ENCODE peak calls at places on chromosomes 11 and 22, in seven cellular contexts. U is GM20000, G is fibroblast of pulmonary artery, V is fibroblast of mammary gland, E is GM12865, L is kidney epithelial cell, Z is cardiac muscle cell. O is an unnamed sample.

GRCh38 chr11:47533690-47534135 is 19.2 kb downstream of the CELF1 start:
- DNase-seq in U (no peak), G (peak), V (peak), E (no peak), L (no peak), Z (peak), O (no peak)

GRCh38 chr22:36958366-36958765 is 44.9 kb downstream of the CSF2RB start:
- DNase-seq in U (no peak), G (no peak), V (no peak), E (no peak), L (no peak), Z (no peak), O (no peak)

GRCh38 chr11:101321222-101321621 is 191.6 kb upstream of the PGR start:
- DNase-seq in U (no peak), G (no peak), V (no peak), E (no peak), L (no peak), Z (no peak), O (no peak)

GRCh38 chr11:123511037-123511870 is 81.2 kb downstream of the GRAMD1B start:
- DNase-seq in U (peak), G (peak), V (peak), E (peak), L (peak), Z (peak), O (peak)

GRCh38 chr11:94557992-94558391 is 9.2 kb upstream of the PIWIL4 start:
- DNase-seq in U (no peak), G (no peak), V (no peak), E (no peak), L (no peak), Z (no peak), O (no peak)

GRCh38 chr11:65557280-65558001 is 718 bp downstream of the LTBP3 start:
- DNase-seq in U (no peak), G (peak), V (no peak), E (no peak), L (no peak), Z (no peak), O (no peak)

GRCh38 chr11:130190371-130190881 is 30.8 kb downstream of the ST14 start:
- DNase-seq in U (no peak), G (no peak), V (no peak), E (no peak), L (no peak), Z (no peak), O (no peak)

GRCh38 chr11:70127653-70128434 is 49.7 kb downstream of the ANO1 start:
- DNase-seq in U (no peak), G (no peak), V (no peak), E (no peak), L (no peak), Z (peak), O (no peak)

GRCh38 chr11:129368889-129369672 is 6.6 kb upstream of the BARX2 start:
- DNase-seq in U (no peak), G (no peak), V (no peak), E (no peak), L (no peak), Z (no peak), O (no peak)

GRCh38 chr11:101428918-101429317 is 154.9 kb downstream of the TRPC6 start:
- DNase-seq in U (no peak), G (peak), V (peak), E (peak), L (no peak), Z (peak), O (no peak)

GRCh38 chr22:27804683-27805297 is 3.2 kb upstream of the MN1 start:
- DNase-seq in U (peak), G (peak), V (peak), E (peak), L (no peak), Z (peak), O (peak)

GRCh38 chr11:19698493-19699292 is 13.9 kb upstream of the NAV2 start:
- DNase-seq in U (no peak), G (peak), V (peak), E (no peak), L (no peak), Z (peak), O (no peak)

GRCh38 chr11:86952221-86952875 is 2.8 kb downstream of the FZD4 start:
- DNase-seq in U (no peak), G (peak), V (no peak), E (no peak), L (no peak), Z (peak), O (no peak)

GRCh38 chr11:86954288-86955110 is 696 bp downstream of the FZD4 start:
- DNase-seq in U (no peak), G (no peak), V (no peak), E (peak), L (no peak), Z (no peak), O (no peak)

GRCh38 chr11:86951706-86952105 is 3.5 kb downstream of the FZD4 start:
- DNase-seq in U (no peak), G (no peak), V (no peak), E (no peak), L (no peak), Z (no peak), O (no peak)

GRCh38 chr11:86955111-86955673 is at the start of gene FZD4:
- DNase-seq in U (peak), G (peak), V (peak), E (peak), L (no peak), Z (peak), O (peak)

DNA sequence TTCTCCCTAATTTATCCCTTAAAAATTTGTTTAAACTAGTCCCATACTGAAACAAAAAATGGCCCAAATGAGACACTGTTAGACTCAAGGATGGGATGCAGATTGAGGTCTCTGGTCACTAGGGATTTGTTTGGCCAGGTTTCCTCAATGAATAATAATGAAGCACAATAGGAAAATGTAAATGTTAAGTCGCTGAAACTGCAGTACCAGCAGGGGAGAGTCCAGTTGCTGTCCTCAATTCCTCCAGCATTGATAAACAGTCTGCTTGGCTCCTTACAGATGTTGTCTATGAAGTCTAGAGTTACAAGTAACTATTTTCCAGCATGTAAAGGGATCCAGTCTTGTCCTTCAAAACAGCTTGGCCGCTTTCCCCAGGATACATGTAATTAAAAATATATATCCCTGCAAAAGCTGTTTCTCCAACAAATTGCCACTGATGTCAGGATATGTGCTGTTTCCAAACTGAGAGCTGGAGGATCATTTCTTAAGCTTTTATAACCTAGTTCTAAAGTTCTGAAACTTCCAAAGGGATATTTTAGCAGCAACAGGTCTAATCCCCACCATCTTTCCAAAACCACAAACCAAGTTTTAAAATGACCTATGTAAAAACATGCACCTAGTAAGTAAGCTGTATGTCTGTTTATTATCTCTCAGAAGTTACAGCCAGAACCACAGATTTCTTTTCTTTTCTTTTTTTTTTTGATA is 2.1 kb downstream of the FZD4 start:
- DNase-seq in U (no peak), G (peak), V (peak), E (no peak), L (no peak), Z (peak), O (no peak)
- TF ChIP-seq CTCF in U (no peak), G (peak), V (peak), E (no peak), L (no peak), Z (no peak), O (no peak)

DNA sequence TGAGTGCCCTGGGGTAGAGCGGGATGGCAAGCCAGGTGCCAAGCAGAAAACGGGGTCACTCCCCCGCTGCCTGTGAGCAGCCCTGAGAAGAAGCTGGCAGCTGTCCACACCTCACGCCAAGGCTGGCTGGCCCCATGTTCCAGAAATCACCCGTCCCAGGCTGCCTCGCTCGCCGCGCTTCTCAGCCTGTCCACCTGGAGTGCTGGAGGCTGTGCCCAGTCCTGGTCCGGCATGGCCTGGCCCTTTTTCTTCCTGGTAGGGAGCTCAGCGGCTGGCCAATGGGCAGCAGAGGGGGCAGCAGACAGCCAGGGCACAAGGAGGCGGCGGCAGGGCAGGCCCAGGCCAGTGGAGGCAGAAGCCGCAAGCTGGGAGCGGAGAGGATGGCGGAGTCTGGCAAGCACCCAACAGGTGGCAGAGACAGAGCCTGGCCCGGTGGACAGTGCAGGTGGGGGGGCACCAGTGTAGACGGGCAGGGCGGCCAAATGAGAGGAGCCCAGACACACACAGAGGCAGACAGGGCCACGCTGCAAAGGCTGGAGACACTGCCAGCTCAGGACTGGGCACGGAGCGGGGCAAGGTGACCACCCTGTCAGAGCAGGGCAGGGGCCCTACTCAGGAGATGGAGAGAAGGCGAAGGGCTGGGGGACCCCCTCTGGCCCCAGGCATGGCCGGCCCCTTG is 37.2 kb upstream of the TH start:
- DNase-seq in U (no peak), G (no peak), V (no peak), E (no peak), L (no peak), Z (no peak), O (peak)
- TF ChIP-seq CTCF in U (no peak), G (no peak), V (no peak), E (no peak), L (peak), Z (no peak), O (peak)

DNA sequence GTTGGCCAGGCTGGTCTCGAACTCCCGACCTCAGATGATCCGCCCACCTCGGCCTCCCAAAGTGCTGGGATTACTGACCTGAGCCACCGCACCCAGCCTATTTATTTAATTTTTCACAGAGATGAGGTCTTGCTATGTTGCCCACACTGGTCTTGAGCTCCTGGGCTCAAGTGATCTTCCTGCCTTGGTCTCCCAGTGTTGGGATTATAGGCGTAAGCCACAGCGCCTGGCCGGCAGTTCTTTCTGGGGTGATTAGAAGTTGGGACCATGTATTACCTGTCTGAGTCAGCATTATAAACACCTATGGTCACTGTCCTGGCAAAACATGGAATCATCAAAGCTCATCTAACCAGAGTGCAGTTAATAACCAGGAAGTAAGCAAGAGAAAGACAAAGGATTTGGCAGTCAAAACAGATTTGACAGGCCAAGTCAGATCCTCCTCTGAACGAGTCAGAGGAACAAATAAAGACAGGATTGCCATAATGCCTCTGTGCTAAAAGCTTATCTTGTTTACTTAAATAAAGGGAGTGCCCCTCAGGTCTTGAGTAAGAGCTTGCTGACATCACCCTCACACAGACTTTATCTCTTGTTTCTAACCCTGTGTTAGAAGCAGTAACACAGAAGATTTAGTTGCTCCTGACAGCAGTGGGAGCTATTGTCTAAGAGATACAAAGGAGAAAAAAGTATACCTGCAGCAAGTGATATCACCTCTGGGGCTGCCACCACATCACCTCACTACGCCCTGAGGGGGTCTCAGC is 3.7 kb downstream of the SERPIND1 start:
- DNase-seq in U (no peak), G (peak), V (peak), E (no peak), L (peak), Z (peak), O (no peak)
- TF ChIP-seq CTCF in U (no peak), G (peak), V (no peak), E (no peak), L (no peak), Z (peak), O (no peak)

GRCh38 chr11:113249786-113250185 is 64.6 kb upstream of the TTC12 start:
- DNase-seq in U (no peak), G (no peak), V (no peak), E (no peak), L (no peak), Z (no peak), O (no peak)

GRCh38 chr11:113251281-113251680 is 63.1 kb upstream of the TTC12 start:
- DNase-seq in U (no peak), G (no peak), V (no peak), E (no peak), L (no peak), Z (no peak), O (no peak)

GRCh38 chr11:113247231-113247630 is 67.2 kb upstream of the TTC12 start:
- DNase-seq in U (no peak), G (no peak), V (no peak), E (no peak), L (no peak), Z (no peak), O (no peak)

GRCh38 chr11:113248702-113249490 is 65.5 kb upstream of the TTC12 start:
- DNase-seq in U (no peak), G (no peak), V (no peak), E (no peak), L (no peak), Z (no peak), O (no peak)

GRCh38 chr11:113249491-113249763 is 65.0 kb upstream of the TTC12 start:
- DNase-seq in U (no peak), G (peak), V (peak), E (no peak), L (no peak), Z (peak), O (no peak)
- TF ChIP-seq CTCF in U (no peak), G (peak), V (peak), E (no peak), L (peak), Z (peak), O (peak)

GRCh38 chr11:64546600-64546999 is 44.4 kb upstream of the SLC22A12 start:
- DNase-seq in U (no peak), G (no peak), V (no peak), E (no peak), L (no peak), Z (no peak), O (no peak)
- TF ChIP-seq CTCF in U (no peak), G (no peak), V (no peak), E (no peak), L (no peak), Z (no peak), O (no peak)

GRCh38 chr11:127493330-127493729 is 492.8 kb upstream of the KIRREL3 start:
- DNase-seq in U (no peak), G (no peak), V (no peak), E (peak), L (no peak), Z (peak), O (no peak)
- TF ChIP-seq CTCF in U (peak), G (peak), V (peak), E (peak), L (peak), Z (no peak), O (peak)

GRCh38 chr22:20102203-20102780 is 13.6 kb upstream of the RANBP1 start:
- DNase-seq in U (no peak), G (no peak), V (no peak), E (no peak), L (no peak), Z (no peak), O (no peak)
- TF ChIP-seq CTCF in U (no peak), G (no peak), V (no peak), E (no peak), L (no peak), Z (no peak), O (peak)

DNA sequence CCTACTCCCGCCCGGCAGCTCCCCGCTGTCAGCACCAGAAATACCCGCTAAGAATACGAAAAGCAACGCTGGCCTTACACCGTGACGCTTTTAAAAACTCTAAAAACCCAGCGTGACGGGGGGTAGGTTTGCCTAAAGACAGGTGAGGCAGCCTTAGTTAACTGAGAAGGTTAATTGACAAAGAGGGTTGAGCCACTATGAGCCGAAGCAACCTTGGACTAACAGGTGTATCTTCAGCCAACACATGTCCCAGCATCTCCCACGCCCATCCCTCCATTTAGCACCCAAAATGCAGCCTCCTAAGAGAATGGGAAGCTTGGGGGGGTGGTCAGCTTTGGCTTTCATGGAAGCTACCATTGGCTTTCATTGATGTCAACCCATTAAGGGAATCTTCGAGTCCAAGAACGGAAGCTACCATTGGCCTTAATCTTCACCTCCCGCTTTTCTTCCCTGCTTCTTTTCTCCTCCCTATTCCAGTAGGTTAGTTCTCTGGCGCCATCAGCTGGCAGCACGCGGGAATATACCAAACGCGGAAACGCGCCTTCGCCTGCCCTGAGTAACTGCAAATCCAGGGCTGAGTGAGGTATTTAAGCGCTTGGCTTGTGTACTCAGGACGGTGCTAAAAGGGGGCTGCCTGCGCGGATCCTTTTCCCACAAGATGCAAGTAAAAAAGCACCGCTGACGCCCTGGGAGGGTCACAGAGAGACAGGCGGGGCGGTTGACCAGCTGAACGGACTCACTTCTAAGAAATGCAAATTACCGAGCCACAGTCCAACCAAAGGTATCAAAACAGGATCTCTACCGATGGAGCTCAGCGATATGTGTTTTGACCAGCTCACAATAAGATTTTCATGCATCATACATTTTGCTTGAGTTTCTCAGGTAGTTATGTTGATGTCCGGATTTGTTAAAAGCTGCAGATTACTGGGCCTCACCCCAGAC is 38.5 kb upstream of the GLYATL1 start:
- DNase-seq in U (peak), G (peak), V (peak), E (peak), L (no peak), Z (peak), O (peak)
- TF ChIP-seq CTCF in U (peak), G (peak), V (peak), E (peak), L (peak), Z (peak), O (peak)

GRCh38 chr11:120135838-120136237 is 2.1 kb downstream of the TRIM29 start:
- DNase-seq in U (no peak), G (no peak), V (no peak), E (no peak), L (no peak), Z (no peak), O (no peak)

GRCh38 chr11:120136356-120136755 is 1.6 kb downstream of the TRIM29 start:
- DNase-seq in U (no peak), G (no peak), V (no peak), E (no peak), L (no peak), Z (no peak), O (no peak)

GRCh38 chr11:120137187-120137610 is 714 bp downstream of the TRIM29 start:
- DNase-seq in U (no peak), G (no peak), V (no peak), E (no peak), L (no peak), Z (no peak), O (no peak)

GRCh38 chr11:120139316-120140069 is 1.6 kb upstream of the TRIM29 start:
- DNase-seq in U (no peak), G (no peak), V (no peak), E (no peak), L (no peak), Z (no peak), O (no peak)

GRCh38 chr11:120137611-120138521 is at the start of gene TRIM29:
- DNase-seq in U (no peak), G (no peak), V (no peak), E (no peak), L (no peak), Z (no peak), O (no peak)
- TF ChIP-seq CTCF in U (no peak), G (no peak), V (no peak), E (no peak), L (no peak), Z (no peak), O (peak)

GRCh38 chr22:31162015-31162765 is 2.2 kb downstream of the RNF185 start:
- DNase-seq in U (no peak), G (no peak), V (no peak), E (no peak), L (no peak), Z (no peak), O (no peak)
- TF ChIP-seq CTCF in U (no peak), G (peak), V (peak), E (no peak), L (no peak), Z (peak), O (no peak)